ENCODE peak calls at places on chromosomes 4 and X, in seven cellular contexts. J, C, R, F, X, L and B are unnamed samples.
A peak's percentile ranks its signal among the peaks of the same experiment; 100 is the strongest.

GRCh38 chrX:25020391-25021131 is 4.8 kb upstream of the ARX start:
- DNase-seq in J (no peak), C (peak; percentile 59), R (no peak), F (no peak), X (no peak), L (peak; percentile 91), B (no peak)

GRCh38 chrX:136781180-136781797 is 557 bp upstream of the ARHGEF6 start:
- DNase-seq in J (no peak), C (no peak), R (peak; percentile 37), F (no peak), X (no peak), L (no peak), B (no peak)

GRCh38 chr4:131509521-131509920 is 1639.6 kb upstream of the PCDH10 start:
- DNase-seq in J (no peak), C (no peak), R (peak; percentile 53), F (no peak), X (no peak), L (no peak), B (no peak)

GRCh38 chrX:105190252-105190853 is 30.1 kb downstream of the TEX13A start:
- DNase-seq in J (no peak), C (peak; percentile 33), R (peak; percentile 43), F (no peak), X (peak; percentile 33), L (no peak), B (no peak)

GRCh38 chr4:105348719-105349118 is 125.1 kb downstream of the PPA2 start:
- DNase-seq in J (no peak), C (no peak), R (no peak), F (no peak), X (no peak), L (no peak), B (no peak)

GRCh38 chr4:138981930-138982390 is 33.6 kb upstream of the NOCT start:
- DNase-seq in J (peak; percentile 44), C (peak; percentile 6), R (peak; percentile 90), F (no peak), X (peak; percentile 82), L (no peak), B (no peak)

GRCh38 chr4:73452953-73453700 is 17.1 kb downstream of the AFP start:
- DNase-seq in J (no peak), C (no peak), R (peak; percentile 11), F (no peak), X (peak; percentile 54), L (no peak), B (no peak)

GRCh38 chr4:110198472-110199419 is at the start of gene ELOVL6:
- DNase-seq in J (no peak), C (peak; percentile 55), R (peak; percentile 83), F (peak; percentile 13), X (peak; percentile 69), L (peak; percentile 92), B (peak; percentile 22)